ENCODE peak calls at places on chromosomes 12 and 14, in five cellular contexts. H is naive thymus-derived CD4-positive, alpha-beta T cell; A is fibroblast of lung; B is mucosa of descending colon; M is left ventricle myocardium inferior. F is an unnamed sample.

GRCh38 chr12:39814626-39815025 is 195.0 kb upstream of the ABCD2 start:
- DNase-seq in H (no peak), A (no peak), B (no peak), M (no peak), F (no peak)

GRCh38 chr12:22100952-22101748 is 55.1 kb downstream of the CMAS start:
- DNase-seq in H (peak; percentile 12), A (peak; percentile 59), B (peak; percentile 77), M (no peak), F (peak; percentile 72)

GRCh38 chr12:116939734-116940133 is 29.0 kb downstream of the FBXW8 start:
- DNase-seq in H (no peak), A (no peak), B (no peak), M (peak; percentile 30), F (no peak)

GRCh38 chr12:74365178-74365964 is 172.3 kb upstream of the ATXN7L3B start:
- DNase-seq in H (no peak), A (peak; percentile 47), B (no peak), M (no peak), F (peak; percentile 37)

GRCh38 chr12:124075836-124076235 is 102.8 kb downstream of the ZNF664 start:
- DNase-seq in H (no peak), A (no peak), B (no peak), M (no peak), F (no peak)

GRCh38 chr12:40831916-40832315 is 139.7 kb downstream of the CNTN1 start:
- DNase-seq in H (no peak), A (no peak), B (no peak), M (no peak), F (peak; percentile 85)

GRCh38 chr14:50031534-50032313 is 84.6 kb downstream of the VCPKMT start:
- DNase-seq in H (no peak), A (peak; percentile 65), B (no peak), M (no peak), F (peak; percentile 33)

GRCh38 chr12:79782197-79782890 is 91.6 kb upstream of the PAWR start:
- DNase-seq in H (no peak), A (peak; percentile 87), B (no peak), M (no peak), F (no peak)

GRCh38 chr14:66078031-66078430 is 408.1 kb upstream of the CCDC196 start:
- DNase-seq in H (no peak), A (no peak), B (no peak), M (no peak), F (no peak)

GRCh38 chr14:65042731-65043372 is 56.2 kb downstream of the FNTB start:
- DNase-seq in H (no peak), A (no peak), B (no peak), M (no peak), F (no peak)

GRCh38 chr12:69497308-69498026 is 27.3 kb downstream of the FRS2 start:
- DNase-seq in H (no peak), A (peak; percentile 39), B (no peak), M (no peak), F (no peak)

GRCh38 chr14:61523751-61524150 is 171.6 kb upstream of the HIF1A start:
- DNase-seq in H (no peak), A (no peak), B (no peak), M (no peak), F (peak; percentile 82)

GRCh38 chr14:99003646-99004045 is 268.4 kb downstream of the BCL11B start:
- DNase-seq in H (no peak), A (no peak), B (no peak), M (no peak), F (peak; percentile 33)

GRCh38 chr14:92584856-92585255 is 71.3 kb downstream of the RIN3 start:
- DNase-seq in H (no peak), A (no peak), B (no peak), M (no peak), F (no peak)

GRCh38 chr12:119710941-119711551 is 43.1 kb downstream of the PRKAB1 start:
- DNase-seq in H (no peak), A (no peak), B (no peak), M (no peak), F (peak; percentile 79)

GRCh38 chr14:67519406-67519805 is 13.7 kb upstream of the PLEKHH1 start:
- DNase-seq in H (no peak), A (no peak), B (no peak), M (no peak), F (no peak)

GRCh38 chr12:1841606-1842182 is 21.3 kb downstream of the LRTM2 start:
- DNase-seq in H (no peak), A (no peak), B (no peak), M (no peak), F (no peak)

GRCh38 chr12:76144253-76144564 is 59.7 kb upstream of the NAP1L1 start:
- DNase-seq in H (peak; percentile 31), A (peak; percentile 38), B (peak; percentile 15), M (no peak), F (peak; percentile 42)

GRCh38 chr14:76500480-76500879 is 124.5 kb downstream of the ESRRB start:
- DNase-seq in H (no peak), A (no peak), B (no peak), M (no peak), F (no peak)

GRCh38 chr12:50647479-50647878 is 116.4 kb upstream of the ATF1 start:
- DNase-seq in H (no peak), A (peak; percentile 89), B (no peak), M (no peak), F (peak; percentile 80)

GRCh38 chr12:19945559-19946485 is 422.5 kb upstream of the PDE3A start:
- DNase-seq in H (no peak), A (peak; percentile 68), B (no peak), M (no peak), F (peak; percentile 1)

DNA sequence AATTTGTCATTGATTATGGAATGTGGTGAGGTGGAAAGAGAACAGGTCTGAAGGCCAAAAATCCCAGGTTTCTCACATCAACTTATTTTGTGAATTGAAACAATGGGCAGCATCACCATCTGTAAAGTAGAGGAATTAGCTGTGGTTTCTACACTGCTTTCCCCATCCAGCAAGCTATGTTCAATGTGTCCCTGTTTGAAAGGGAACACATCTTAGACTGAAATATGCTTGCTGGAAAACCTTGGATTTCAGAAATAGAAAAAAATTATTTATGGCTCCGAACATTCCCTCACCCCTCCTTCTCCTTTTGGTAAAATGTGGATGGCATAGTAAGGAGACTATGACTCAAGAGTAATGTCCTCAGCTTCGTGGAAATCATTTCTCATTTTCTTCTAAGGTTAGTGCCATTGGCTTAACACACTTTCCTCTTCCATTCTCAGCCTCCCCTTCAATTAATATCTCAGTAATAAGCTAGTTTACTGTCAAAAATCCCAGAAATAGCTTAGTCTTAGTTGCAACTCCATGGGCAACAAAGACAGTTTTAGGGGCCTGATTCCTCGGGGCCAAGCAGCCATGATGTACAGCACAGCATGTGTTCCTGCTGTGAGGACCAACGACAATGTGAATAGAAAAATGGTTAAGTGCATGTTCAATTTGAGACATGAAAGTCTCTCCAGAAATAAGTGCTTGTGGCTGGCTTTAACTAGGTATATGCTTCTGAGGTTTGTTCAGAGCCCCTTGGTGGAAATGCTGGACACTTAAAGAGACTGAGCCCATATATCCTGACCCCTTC is 205.8 kb upstream of the SLC38A2 start:
- DNase-seq in H (no peak), A (no peak), B (no peak), M (no peak), F (no peak)
- H3K36me3 ChIP-seq in H (no peaks in the 10 kb centered on the region), A (no peaks in the 10 kb centered on the region), B (no peaks in the 10 kb centered on the region), M (no peaks in the 10 kb centered on the region), F (no peaks in the 10 kb centered on the region)

GRCh38 chr12:104091136-104091535 is 26.8 kb downstream of the HCFC2 start:
- DNase-seq in H (no peak), A (no peak), B (no peak), M (no peak), F (no peak)
- H3K36me3 ChIP-seq in H (peaks cover 3% of the 10 kb centered on the region), A (peaks cover 6% of the 10 kb centered on the region), B (peaks cover 7% of the 10 kb centered on the region), M (peaks cover 85% of the 10 kb centered on the region), F (peaks cover 5% of the 10 kb centered on the region)

DNA sequence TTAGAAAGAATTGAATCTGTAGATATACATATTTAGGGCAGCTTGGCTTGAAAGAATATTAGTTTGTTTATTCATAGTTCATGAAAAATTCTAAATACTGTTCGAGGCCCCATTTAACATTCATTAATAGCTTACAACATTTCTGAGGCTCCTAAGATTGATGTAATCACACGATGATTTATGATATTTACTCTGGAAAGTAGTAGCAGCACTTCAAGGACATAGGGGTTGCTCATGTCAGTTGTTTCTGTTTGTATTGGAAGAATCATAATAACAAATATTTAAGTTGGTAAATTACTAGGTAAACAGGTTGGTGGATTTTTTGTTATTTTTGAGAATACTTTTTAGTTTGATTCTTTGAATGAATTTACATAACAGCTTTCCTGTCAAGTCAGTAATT is 30.4 kb downstream of the CAND1 start:
- DNase-seq in H (no peak), A (no peak), B (no peak), M (no peak), F (no peak)
- H3K36me3 ChIP-seq in H (no peaks in the 10 kb centered on the region), A (peaks cover 2% of the 10 kb centered on the region), B (no peaks in the 10 kb centered on the region), M (peaks cover 74% of the 10 kb centered on the region), F (peaks cover 8% of the 10 kb centered on the region)

GRCh38 chr12:109588461-109589239 is 15.1 kb downstream of the MVK start:
- DNase-seq in H (no peak), A (no peak), B (peak; percentile 27), M (no peak), F (no peak)
- H3K36me3 ChIP-seq in H (peaks cover 7% of the 10 kb centered on the region), A (peaks cover 5% of the 10 kb centered on the region), B (no peaks in the 10 kb centered on the region), M (peaks cover 43% of the 10 kb centered on the region), F (peaks cover 26% of the 10 kb centered on the region)

GRCh38 chr14:74898694-74899093 is 17.0 kb downstream of the DLST start:
- DNase-seq in H (no peak), A (no peak), B (no peak), M (no peak), F (no peak)

GRCh38 chr14:74893614-74894091 is 11.9 kb downstream of the DLST start:
- DNase-seq in H (no peak), A (no peak), B (no peak), M (no peak), F (no peak)

GRCh38 chr14:74898083-74898482 is 16.4 kb downstream of the DLST start:
- DNase-seq in H (no peak), A (no peak), B (no peak), M (no peak), F (no peak)

GRCh38 chr14:74897642-74898041 is 15.9 kb downstream of the DLST start:
- DNase-seq in H (no peak), A (no peak), B (no peak), M (no peak), F (no peak)

DNA sequence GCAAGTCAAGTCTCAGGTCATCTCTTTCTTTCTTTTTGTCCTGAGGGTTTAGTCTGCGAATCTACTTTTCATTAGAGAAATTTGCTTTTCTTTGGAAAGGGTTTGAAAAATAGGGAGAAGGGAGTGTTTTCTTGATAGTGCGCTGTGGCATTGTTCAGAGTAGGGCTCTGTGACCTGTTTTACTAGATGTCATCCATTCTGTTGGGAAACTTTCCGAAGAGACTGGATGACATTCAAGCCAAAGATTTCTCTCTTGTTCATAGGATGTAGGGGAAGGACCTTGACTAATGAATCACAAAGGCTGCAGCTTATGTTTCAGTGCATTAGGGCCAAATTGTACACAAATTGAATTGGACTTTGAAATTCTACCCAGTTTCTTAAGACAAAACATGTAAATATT is 14.7 kb downstream of the DLST start:
- DNase-seq in H (no peak), A (no peak), B (no peak), M (no peak), F (no peak)
- H3K36me3 ChIP-seq in H (peaks cover 41% of the 10 kb centered on the region), A (peaks cover 34% of the 10 kb centered on the region), B (peaks cover 37% of the 10 kb centered on the region), M (peaks cover 100% of the 10 kb centered on the region), F (peaks cover 56% of the 10 kb centered on the region)

DNA sequence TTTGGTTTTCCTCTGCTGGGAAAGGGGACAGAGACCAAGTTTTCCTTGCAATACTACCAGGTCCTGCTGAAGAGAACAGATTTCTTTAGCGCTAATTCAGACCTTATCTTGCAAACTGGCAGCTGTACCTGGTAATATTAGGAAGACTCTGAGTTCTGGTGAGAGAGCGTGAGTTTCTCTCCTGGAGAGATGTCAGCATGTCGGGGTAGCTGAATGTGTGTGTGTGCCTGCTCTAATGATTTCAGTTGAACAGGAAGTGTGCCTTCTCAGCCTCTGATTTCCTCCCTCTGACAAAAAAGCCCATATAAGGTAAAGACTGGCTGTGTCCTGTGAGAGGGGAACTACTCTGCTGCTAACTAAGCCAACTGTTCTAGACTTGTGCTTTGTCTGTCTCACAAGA is 10.3 kb upstream of the ERP27 start:
- DNase-seq in H (peak; percentile 79), A (peak; percentile 87), B (peak; percentile 54), M (no peak), F (peak; percentile 73)
- H3K36me3 ChIP-seq in H (peaks cover 60% of the 10 kb centered on the region), A (no peaks in the 10 kb centered on the region), B (no peaks in the 10 kb centered on the region), M (peaks cover 40% of the 10 kb centered on the region), F (no peaks in the 10 kb centered on the region)